ENCODE peak calls at places on chromosomes 3 and 15, in eight cellular contexts. S, L, U, I, R, X, Q and J are unnamed samples.
A peak's percentile ranks its signal among the peaks of the same experiment; 100 is the strongest.

GRCh38 chr3:146974001-146974400 is 368.9 kb upstream of the PLSCR5 start:
- DNase-seq in S (no peak), L (no peak), U (no peak), I (no peak), R (no peak), X (no peak), Q (no peak), J (no peak)

GRCh38 chr3:45948409-45948808 is 5.1 kb downstream of the CXCR6 start:
- DNase-seq in S (no peak), L (no peak), U (no peak), I (no peak), R (no peak), X (peak; percentile 74), Q (no peak), J (no peak)

GRCh38 chr3:50119786-50120185 is 31.1 kb downstream of the RBM5 start:
- DNase-seq in S (no peak), L (no peak), U (no peak), I (no peak), R (no peak), X (no peak), Q (no peak), J (no peak)

GRCh38 chr3:194112120-194113106 is 23.5 kb upstream of the HES1 start:
- DNase-seq in S (no peak), L (no peak), U (no peak), I (peak; percentile 72), R (no peak), X (no peak), Q (no peak), J (no peak)

GRCh38 chr15:31145271-31145911 is 43.9 kb upstream of the TRPM1 start:
- DNase-seq in S (no peak), L (no peak), U (no peak), I (no peak), R (no peak), X (no peak), Q (no peak), J (no peak)

GRCh38 chr3:119330858-119331257 is 36.7 kb downstream of the ARHGAP31 start:
- DNase-seq in S (no peak), L (no peak), U (no peak), I (no peak), R (no peak), X (no peak), Q (no peak), J (no peak)

GRCh38 chr3:46664971-46665762 is 28.3 kb downstream of the ALS2CL start:
- DNase-seq in S (no peak), L (no peak), U (no peak), I (no peak), R (peak; percentile 67), X (no peak), Q (no peak), J (no peak)

GRCh38 chr3:120093119-120093922 is 926 bp downstream of the GSK3B start:
- DNase-seq in S (peak; percentile 75), L (no peak), U (peak; percentile 78), I (no peak), R (no peak), X (no peak), Q (no peak), J (peak; percentile 73)

GRCh38 chr3:77053769-77054168 is 13.9 kb downstream of the ROBO2 start:
- DNase-seq in S (no peak), L (no peak), U (no peak), I (no peak), R (no peak), X (no peak), Q (no peak), J (no peak)

DNA sequence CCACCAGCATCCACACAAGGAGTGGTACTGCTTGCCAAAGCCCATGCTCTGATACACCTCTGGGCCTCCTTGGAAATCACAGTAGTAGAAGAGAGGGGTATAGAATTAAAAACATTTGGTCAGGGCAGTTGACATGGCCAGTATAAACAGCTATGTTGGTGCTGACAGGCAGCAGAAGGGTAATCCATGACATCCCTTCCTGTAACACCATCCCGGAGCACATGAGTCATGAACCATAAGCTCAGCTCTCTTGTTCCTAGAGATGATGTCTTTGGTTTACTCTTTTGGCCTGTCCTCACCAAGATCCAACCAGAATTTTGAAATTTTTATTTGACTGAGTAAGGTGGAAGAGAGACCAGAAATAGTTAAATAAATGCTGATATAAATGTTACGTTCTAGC is 132.6 kb upstream of the CTDSPL start:
- DNase-seq in S (no peak), L (peak; percentile 27), U (no peak), I (no peak), R (no peak), X (no peak), Q (no peak), J (no peak)
- H3K27ac ChIP-seq in S (no peak overlapping the region), L (no peak overlapping the region), U (no peak overlapping the region), I (no peak overlapping the region), R (no peak overlapping the region), X (no peak overlapping the region), Q (no peak overlapping the region), J (no peak overlapping the region)

GRCh38 chr15:80061581-80061980 is 2.1 kb downstream of the ZFAND6 start:
- DNase-seq in S (no peak), L (no peak), U (no peak), I (no peak), R (no peak), X (no peak), Q (no peak), J (no peak)
- H3K27me3 ChIP-seq in S (no peaks in the 10 kb centered on the region), L (no peaks in the 10 kb centered on the region), U (no peaks in the 10 kb centered on the region), I (no peaks in the 10 kb centered on the region), R (no peaks in the 10 kb centered on the region), X (peaks cover 6% of the 10 kb centered on the region), Q (no peaks in the 10 kb centered on the region), J (peaks cover 16% of the 10 kb centered on the region)

GRCh38 chr3:124809039-124809438 is 78.1 kb downstream of the ITGB5 start:
- DNase-seq in S (no peak), L (no peak), U (no peak), I (no peak), R (no peak), X (no peak), Q (peak; percentile 6), J (no peak)
- H3K27ac ChIP-seq in S (no peak overlapping the region), L (no peak overlapping the region), U (no peak overlapping the region), I (no peak overlapping the region), R (no peak overlapping the region), X (no peak overlapping the region), Q (peak overlapping the region; percentile 48), J (no peak overlapping the region)

GRCh38 chr15:28094732-28095521 is 4.2 kb downstream of the OCA2 start:
- DNase-seq in S (no peak), L (no peak), U (no peak), I (peak; percentile 81), R (peak; percentile 78), X (no peak), Q (no peak), J (no peak)
- H3K27me3 ChIP-seq in S (no peaks in the 10 kb centered on the region), L (peaks cover 34% of the 10 kb centered on the region), U (peaks cover 72% of the 10 kb centered on the region), I (no peaks in the 10 kb centered on the region), R (no peaks in the 10 kb centered on the region), X (no peaks in the 10 kb centered on the region), Q (no peaks in the 10 kb centered on the region), J (peaks cover 55% of the 10 kb centered on the region)

GRCh38 chr3:134065252-134065651 is 35.5 kb upstream of the SLCO2A1 start:
- DNase-seq in S (no peak), L (no peak), U (no peak), I (no peak), R (no peak), X (no peak), Q (peak; percentile 12), J (no peak)

GRCh38 chr3:134065836-134066538 is 36.3 kb upstream of the SLCO2A1 start:
- DNase-seq in S (no peak), L (no peak), U (no peak), I (peak; percentile 16), R (no peak), X (no peak), Q (peak; percentile 70), J (peak; percentile 19)

GRCh38 chr3:134067311-134068161 is 37.8 kb upstream of the SLCO2A1 start:
- DNase-seq in S (no peak), L (no peak), U (no peak), I (no peak), R (no peak), X (no peak), Q (peak; percentile 63), J (peak; percentile 14)

GRCh38 chr3:134064081-134064480 is 34.4 kb upstream of the SLCO2A1 start:
- DNase-seq in S (no peak), L (no peak), U (no peak), I (no peak), R (no peak), X (no peak), Q (no peak), J (no peak)

DNA sequence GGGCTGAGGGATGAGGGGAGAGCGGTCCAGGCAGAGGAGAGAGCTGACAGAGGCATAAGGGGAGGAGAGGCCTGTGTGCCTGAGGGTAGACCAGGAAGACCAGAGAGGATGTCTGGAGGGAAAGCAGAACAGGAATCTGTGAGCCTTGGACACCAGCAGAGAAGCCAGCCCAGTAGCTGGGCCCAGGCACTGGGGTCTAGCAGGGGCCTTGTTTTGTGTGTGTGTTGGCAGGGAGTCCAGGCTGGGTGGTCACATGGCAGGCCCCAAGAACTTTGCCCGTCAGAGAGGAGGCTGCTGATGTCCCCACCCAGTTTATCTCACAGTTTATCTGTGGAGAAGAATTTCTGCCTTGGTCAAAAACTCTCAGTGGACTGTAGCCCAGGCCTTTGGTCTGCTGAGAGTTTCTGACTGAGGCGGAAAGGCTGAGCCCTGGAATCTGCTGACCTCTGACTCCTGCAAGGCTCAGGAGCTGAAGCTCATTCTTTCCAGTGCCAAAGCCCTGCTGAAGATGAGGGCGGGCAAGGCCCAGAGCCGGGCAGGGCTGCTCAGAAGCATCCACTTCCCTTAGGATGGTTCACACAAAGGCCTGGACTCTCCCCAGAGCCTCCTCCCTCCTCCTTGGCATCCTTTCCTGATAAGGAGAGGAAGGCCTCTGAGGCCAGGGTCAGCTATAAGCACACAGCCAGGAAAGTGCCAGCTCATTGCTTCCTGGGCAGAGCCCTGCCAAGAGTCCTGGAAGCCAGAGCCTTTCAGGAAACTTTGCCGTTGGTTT is 37.0 kb upstream of the SLCO2A1 start:
- DNase-seq in S (no peak), L (no peak), U (no peak), I (no peak), R (peak; percentile 81), X (no peak), Q (no peak), J (peak; percentile 81)
- H3K27ac ChIP-seq in S (no peak overlapping the region), L (no peak overlapping the region), U (no peak overlapping the region), I (no peak overlapping the region), R (no peak overlapping the region), X (no peak overlapping the region), Q (no peak overlapping the region), J (peak overlapping the region; percentile 10)

DNA sequence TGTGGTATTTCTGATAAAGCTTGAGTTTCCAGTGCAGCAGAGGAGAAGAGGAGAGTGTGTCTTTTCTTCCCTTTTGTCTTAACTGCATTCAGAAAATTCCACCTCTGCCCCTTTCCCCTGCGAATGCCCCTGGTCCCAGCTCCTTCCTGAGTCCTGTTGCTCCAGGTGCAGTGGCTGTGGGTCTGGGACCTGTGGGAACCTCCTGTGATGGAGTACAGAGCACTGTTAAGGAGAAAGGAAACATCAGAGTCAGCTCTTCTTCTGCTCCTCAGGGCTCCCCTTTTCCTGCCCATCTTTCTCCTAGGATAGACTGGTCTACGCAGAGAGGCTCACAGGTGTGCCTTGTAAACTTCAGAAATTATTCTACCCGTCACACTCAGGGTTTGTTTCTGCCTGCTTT is 165.8 kb upstream of the ROPN1 start:
- DNase-seq in S (no peak), L (no peak), U (no peak), I (no peak), R (no peak), X (no peak), Q (no peak), J (no peak)
- H3K27me3 ChIP-seq in S (peaks cover 77% of the 10 kb centered on the region), L (no peaks in the 10 kb centered on the region), U (no peaks in the 10 kb centered on the region), I (no peaks in the 10 kb centered on the region), R (no peaks in the 10 kb centered on the region), X (no peaks in the 10 kb centered on the region), Q (no peaks in the 10 kb centered on the region), J (no peaks in the 10 kb centered on the region)